ENCODE peak calls at places on chromosomes 4 and X, in nine cellular contexts. T, H, M, P, U, C, I, S and B are unnamed samples.
A peak's percentile ranks its signal among the peaks of the same experiment; 100 is the strongest.

GRCh38 chr4:120008957-120009356 is 57.7 kb downstream of the MAD2L1 start:
- DNase-seq in I (no peak), P (no peak), C (no peak), S (no peak), H (no peak), M (no peak), U (no peak), T (no peak), B (no peak)

GRCh38 chrX:155611302-155611701 is 1.4 kb downstream of the TMLHE start:
- DNase-seq in H (no peak), P (no peak), T (no peak), C (no peak), S (no peak), M (peak; percentile 22), I (no peak), U (no peak), B (no peak)

GRCh38 chr4:137536789-137537561 is 4.7 kb upstream of the PCDH18 start:
- DNase-seq in P (no peak), T (no peak), C (no peak), I (no peak), M (no peak), U (no peak), S (no peak), H (no peak), B (no peak)

GRCh38 chr4:1511441-1512041 is 105.3 kb upstream of the NKX1-1 start:
- DNase-seq in T (peak; percentile 73), U (peak; percentile 43), H (peak; percentile 78), S (no peak), P (peak; percentile 36), C (no peak), I (no peak), M (peak; percentile 40), B (peak; percentile 74)

GRCh38 chr4:14749910-14750309 is 252.4 kb upstream of the CPEB2 start:
- DNase-seq in H (peak; percentile 44), C (peak; percentile 28), M (peak; percentile 31), I (no peak), U (peak; percentile 53), P (no peak), T (no peak), S (no peak), B (no peak)

GRCh38 chrX:45557390-45557789 is 356.7 kb upstream of the DIPK2B start:
- DNase-seq in H (peak; percentile 24), M (peak; percentile 1), T (no peak), I (no peak), U (no peak), S (no peak), C (no peak), P (no peak), B (no peak)

GRCh38 chrX:3699841-3700381 is 13.5 kb downstream of the PRKX start:
- DNase-seq in I (no peak), C (no peak), U (no peak), S (no peak), M (peak; percentile 33), T (no peak), P (no peak), H (no peak), B (no peak)

GRCh38 chr4:109801895-109802319 is at the start of gene CFI:
- DNase-seq in C (no peak), U (peak; percentile 37), T (no peak), M (no peak), I (no peak), H (no peak), S (no peak), P (peak; percentile 30), B (no peak)

GRCh38 chr4:107705742-107706556 is 14.1 kb downstream of the PAPSS1 start:
- DNase-seq in T (no peak), S (no peak), M (no peak), C (no peak), U (no peak), P (no peak), H (no peak), I (no peak), B (no peak)

GRCh38 chr4:25702848-25703247 is 47.2 kb downstream of the SLC34A2 start:
- DNase-seq in C (no peak), I (no peak), U (no peak), M (peak; percentile 7), T (no peak), S (no peak), P (no peak), H (no peak), B (peak; percentile 35)

GRCh38 chr4:79249879-79250503 is 75.9 kb downstream of the NAA11 start:
- DNase-seq in T (no peak), H (no peak), P (no peak), C (no peak), M (peak; percentile 78), I (no peak), U (no peak), S (no peak), B (no peak)

GRCh38 chrX:7083468-7084396 is 63.8 kb upstream of the STS start:
- DNase-seq in H (peak; percentile 22), M (peak; percentile 92), C (peak; percentile 38), P (peak; percentile 19), S (peak; percentile 23), U (peak; percentile 26), T (no peak), I (no peak), B (no peak)

GRCh38 chr4:159267940-159268327 is 165.1 kb downstream of the RAPGEF2 start:
- DNase-seq in S (no peak), I (no peak), P (no peak), H (no peak), T (no peak), M (no peak), C (no peak), U (no peak), B (no peak)

GRCh38 chr4:85776579-85776978 is 301.6 kb downstream of the ARHGAP24 start:
- DNase-seq in M (no peak), P (no peak), C (no peak), S (no peak), I (no peak), T (no peak), H (no peak), U (no peak), B (no peak)

GRCh38 chr4:40949701-40950100 is 199.9 kb downstream of the NSUN7 start:
- DNase-seq in M (no peak), T (no peak), I (no peak), C (no peak), P (no peak), U (no peak), H (no peak), S (no peak), B (no peak)

GRCh38 chr4:71216316-71216959 is 122.4 kb upstream of the SLC4A4 start:
- DNase-seq in T (no peak), P (no peak), S (no peak), H (no peak), I (no peak), U (no peak), M (no peak), C (no peak), B (no peak)

GRCh38 chr4:107452717-107453116 is 267.3 kb downstream of the PAPSS1 start:
- DNase-seq in T (no peak), P (no peak), I (no peak), C (no peak), H (no peak), U (no peak), M (no peak), S (no peak), B (no peak)

GRCh38 chrX:153634236-153634635 is 12.8 kb upstream of the DUSP9 start:
- DNase-seq in S (no peak), T (no peak), M (no peak), U (no peak), H (no peak), C (no peak), I (no peak), P (no peak), B (no peak)

GRCh38 chrX:154021131-154021611 is 1.5 kb upstream of the IRAK1 start:
- DNase-seq in C (no peak), T (no peak), M (peak; percentile 70), S (no peak), P (peak; percentile 42), I (no peak), U (no peak), H (no peak), B (no peak)

GRCh38 chrX:119041175-119041574 is 31.6 kb upstream of the CT47C1 start:
- DNase-seq in P (peak; percentile 90), H (peak; percentile 50), C (peak; percentile 55), T (peak; percentile 54), U (peak; percentile 74), S (no peak), I (no peak), M (peak; percentile 34), B (peak; percentile 57)

GRCh38 chr4:154549894-154550790 is at the start of gene PLRG1:
- DNase-seq in H (peak; percentile 92), I (peak; percentile 97), T (peak; percentile 98), C (peak; percentile 97), P (peak; percentile 96), S (peak; percentile 72), M (peak; percentile 92), U (peak; percentile 97), B (peak; percentile 98)
- TF ChIP-seq POLR2A in H (peak; percentile 79), I (peak; percentile 71), T (peak; percentile 62), C (peak; percentile 68), P (peak; percentile 72), S (no peak), M (peak; percentile 67), U (peak; percentile 75), B (peak; percentile 75)

GRCh38 chr4:151228196-151229119 is 48.5 kb upstream of the PRSS48 start:
- DNase-seq in T (no peak), P (no peak), I (no peak), S (no peak), U (no peak), M (no peak), H (no peak), C (no peak), B (no peak)
- H3K4me3 ChIP-seq in T (peak overlapping the region; percentile 29), P (no peak overlapping the region), I (peak overlapping the region; percentile 49), S (no peak overlapping the region), U (no peak overlapping the region), M (no peak overlapping the region), H (no peak overlapping the region), C (no peak overlapping the region), B (peak overlapping the region; percentile 41)

DNA sequence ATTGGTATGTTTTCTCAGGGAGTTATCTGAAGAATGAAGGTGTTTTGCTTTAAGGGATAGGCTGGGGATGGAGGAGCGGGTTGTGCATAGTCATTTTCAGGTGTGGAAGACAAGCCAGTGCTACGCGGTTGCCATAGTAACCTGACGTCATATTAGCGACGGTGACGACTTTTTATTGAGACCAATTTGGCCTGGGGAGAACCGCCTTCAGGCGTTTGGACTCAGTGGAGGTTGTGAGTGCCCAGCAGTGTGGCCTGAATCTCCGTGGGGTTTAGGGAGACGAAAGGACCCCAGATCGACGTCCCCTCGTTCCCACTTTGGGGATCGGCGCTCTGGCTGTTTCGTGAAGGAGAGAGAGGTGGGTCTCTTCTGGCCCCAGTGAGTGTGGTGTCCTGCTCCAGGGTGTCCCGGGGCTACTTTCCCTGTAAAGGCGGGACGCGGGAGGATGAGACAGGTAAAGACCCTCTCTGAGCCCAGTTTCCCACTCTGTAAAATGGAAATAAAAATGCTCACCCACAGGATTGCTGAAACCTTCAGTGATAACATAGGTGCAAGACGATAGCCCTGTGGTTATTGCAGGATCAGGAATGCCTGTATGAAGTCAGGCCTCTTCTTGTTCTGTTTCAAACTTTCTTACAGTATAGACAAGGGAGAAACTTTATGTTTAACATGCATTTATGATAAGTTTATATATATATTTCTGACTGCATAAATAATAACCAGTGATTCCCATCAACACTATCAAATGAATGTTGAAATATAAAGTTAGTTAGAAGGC is 48.6 kb downstream of the GPRASP3 start:
- DNase-seq in C (peak; percentile 86), I (peak; percentile 82), T (peak; percentile 72), S (peak; percentile 17), M (peak; percentile 83), P (peak; percentile 80), U (peak; percentile 91), H (peak; percentile 94), B (peak; percentile 74)
- TF ChIP-seq POLR2A in C (peak; percentile 44), I (no peak), T (no peak), S (no peak), M (peak; percentile 62), P (peak; percentile 47), U (peak; percentile 74), H (peak; percentile 52), B (no peak)

GRCh38 chr4:8393593-8394038 is 46.9 kb downstream of the ACOX3 start:
- DNase-seq in I (no peak), T (peak; percentile 69), U (peak; percentile 39), M (no peak), P (peak; percentile 84), H (peak; percentile 56), S (no peak), C (peak; percentile 53), B (peak; percentile 75)
- H3K4me3 ChIP-seq in I (no peak overlapping the region), T (no peak overlapping the region), U (no peak overlapping the region), M (no peak overlapping the region), P (no peak overlapping the region), H (no peak overlapping the region), S (no peak overlapping the region), C (no peak overlapping the region), B (no peak overlapping the region)